ENCODE peak calls at places on chromosomes 5 and 9, in ten cellular contexts. N is activated effector memory CD4-positive, alpha-beta T cell treated with anti-CD3 and anti-CD28 coated beads, Interleukin-2, amount 50 U/mL, for 16 hours; Q is COR-L47; G is stimulated activated CD8-positive, alpha-beta memory T cell treated with anti-CD3 and anti-CD28 coated beads, Interleukin-15, amount 100 ng/mL, for 24 hours; F is amniotic epithelial cell; L is NCI-H2171 treated with DMSO at 0.1 percent for 48 hours; Z is EL; A is T-cell; K is NCI-H146; B is iris pigment epithelial cell. U is an unnamed sample.

GRCh38 chr5:143491644-143492043 is 88.2 kb upstream of the NR3C1 start:
- DNase-seq in Q (no peak), F (peak), A (no peak), G (no peak), B (peak), L (no peak), K (no peak), N (no peak), Z (no peak), U (no peak)

GRCh38 chr5:94196959-94197358 is 421.4 kb downstream of the KIAA0825 start:
- DNase-seq in K (no peak), F (no peak), Z (peak), Q (no peak), A (no peak), G (no peak), B (no peak), L (no peak), N (no peak), U (no peak)

GRCh38 chr9:93673271-93673843 is 97.0 kb downstream of the PHF2 start:
- DNase-seq in Z (no peak), G (no peak), L (no peak), F (no peak), N (peak), B (no peak), A (no peak), Q (no peak), K (no peak), U (no peak)

GRCh38 chr5:58466939-58467338 is 7.1 kb upstream of the PLK2 start:
- DNase-seq in Z (peak), L (no peak), G (no peak), F (peak), Q (no peak), B (peak), K (no peak), N (no peak), A (no peak), U (no peak)

GRCh38 chr9:6564868-6565267 is 80.7 kb downstream of the GLDC start:
- DNase-seq in Q (no peak), Z (no peak), L (no peak), N (no peak), G (no peak), A (no peak), F (no peak), K (no peak), B (no peak), U (no peak)

GRCh38 chr9:127007638-127008037 is 93.1 kb downstream of the RALGPS1 start:
- DNase-seq in K (no peak), Q (no peak), N (no peak), Z (no peak), L (no peak), F (no peak), G (no peak), A (no peak), B (no peak), U (no peak)

GRCh38 chr9:18689881-18690280 is 215.9 kb downstream of the ADAMTSL1 start:
- DNase-seq in L (peak), K (no peak), A (no peak), G (no peak), Q (no peak), F (no peak), N (no peak), Z (no peak), B (no peak), U (no peak)

GRCh38 chr9:17799383-17799782 is 220.5 kb downstream of the SH3GL2 start:
- DNase-seq in B (peak), L (no peak), F (peak), A (no peak), Q (no peak), K (no peak), G (no peak), N (no peak), Z (peak), U (no peak)

GRCh38 chr5:89457411-89458329 is 574.7 kb upstream of the MEF2C start:
- DNase-seq in K (peak), F (no peak), B (peak), Z (peak), L (no peak), A (no peak), G (no peak), Q (peak), N (no peak), U (no peak)

GRCh38 chr5:158917731-158918130 is 182.0 kb downstream of the EBF1 start:
- DNase-seq in A (no peak), B (no peak), K (no peak), F (no peak), L (no peak), N (no peak), Z (no peak), Q (no peak), G (no peak), U (no peak)

GRCh38 chr5:177378884-177379883 is 5.0 kb upstream of the SLC34A1 start:
- DNase-seq in B (peak), Q (no peak), Z (peak), N (peak), L (no peak), F (peak), A (no peak), K (no peak), G (no peak), U (no peak)

GRCh38 chr9:108119530-108120113 is 630.1 kb upstream of the KLF4 start:
- DNase-seq in G (no peak), N (no peak), F (no peak), Q (no peak), Z (no peak), K (no peak), B (no peak), A (no peak), L (no peak), U (no peak)

GRCh38 chr5:175104682-175105081 is 339.3 kb downstream of the DRD1 start:
- DNase-seq in K (no peak), B (no peak), Q (no peak), F (no peak), L (peak), G (no peak), Z (no peak), N (no peak), A (no peak), U (no peak)

GRCh38 chr5:175752826-175753535 is 95.1 kb downstream of the HRH2 start:
- DNase-seq in G (no peak), A (no peak), Z (no peak), B (no peak), L (peak), F (no peak), K (no peak), N (no peak), Q (no peak), U (no peak)

GRCh38 chr9:98064623-98065392 is 8.3 kb downstream of the NANS start:
- DNase-seq in A (no peak), B (no peak), Z (no peak), L (no peak), Q (no peak), N (no peak), G (no peak), F (no peak), K (no peak), U (no peak)

GRCh38 chr5:176540476-176540899 is 3.3 kb upstream of the RNF44 start:
- DNase-seq in B (no peak), Q (no peak), Z (no peak), K (no peak), G (no peak), L (no peak), N (no peak), F (no peak), A (no peak), U (no peak)

GRCh38 chr5:141492168-141492885 is 3.4 kb downstream of the PCDHGC5 start:
- DNase-seq in N (peak), B (no peak), F (no peak), Q (no peak), K (no peak), Z (no peak), L (no peak), A (no peak), G (no peak), U (no peak)

GRCh38 chr9:93083592-93084470 is 12.2 kb upstream of the CARD19 start:
- DNase-seq in B (no peak), Z (no peak), K (no peak), N (peak), F (peak), Q (no peak), A (no peak), L (no peak), G (no peak), U (no peak)

GRCh38 chr5:111385970-111386831 is 126.1 kb downstream of the STARD4 start:
- DNase-seq in F (no peak), A (no peak), Q (peak), G (no peak), B (peak), L (peak), N (no peak), K (peak), Z (no peak), U (no peak)

GRCh38 chr5:115932991-115933390 is 29.3 kb upstream of the LVRN start:
- DNase-seq in Z (peak), B (peak), K (no peak), A (no peak), Q (no peak), N (no peak), F (peak), L (no peak), G (no peak), U (no peak)

GRCh38 chr5:71533614-71534013 is 53.5 kb upstream of the MCCC2 start:
- DNase-seq in L (no peak), Z (peak), B (peak), A (no peak), N (no peak), G (no peak), K (no peak), Q (no peak), F (peak), U (no peak)

GRCh38 chr9:105435453-105435852 is 12.4 kb upstream of the FSD1L start:
- DNase-seq in G (no peak), N (no peak), Q (no peak), A (no peak), K (no peak), F (no peak), L (no peak), B (no peak), Z (no peak), U (no peak)

GRCh38 chr9:120892748-120893584 is 16.0 kb upstream of the PHF19 start:
- DNase-seq in K (no peak), F (peak), L (no peak), A (peak), G (no peak), Q (no peak), N (peak), B (peak), Z (peak), U (no peak)

GRCh38 chr5:59810041-59810440 is 83.5 kb downstream of the PDE4D start:
- DNase-seq in B (peak), L (peak), Q (peak), G (peak), Z (peak), F (peak), A (peak), N (peak), K (peak), U (peak)

GRCh38 chr9:93197670-93198069 is 13.7 kb downstream of the WNK2 start:
- DNase-seq in A (no peak), N (no peak), B (no peak), Q (no peak), L (no peak), Z (no peak), G (no peak), F (no peak), K (no peak), U (no peak)

GRCh38 chr9:75962186-75963036 is 71.9 kb downstream of the PCSK5 start:
- DNase-seq in B (peak), F (no peak), G (no peak), L (no peak), A (no peak), K (no peak), Z (no peak), Q (peak), N (no peak), U (peak)